ENCODE peak calls at places on chromosome 17, in five cellular contexts. S is AG10803, I is retina, O is ovary, E is choroid plexus epithelial cell. Y is an unnamed sample.

GRCh38 chr17:31608659-31609254 is 217.3 kb downstream of the RAB11FIP4 start:
- DNase-seq in S (no peak), O (no peak), I (no peak), E (no peak), Y (no peak)

GRCh38 chr17:82003411-82004381 is 19.0 kb downstream of the CENPX start:
- DNase-seq in S (peak; percentile 93), I (peak; percentile 35), O (peak; percentile 80), E (peak; percentile 93), Y (peak; percentile 86)

GRCh38 chr17:17824119-17824779 is 12.5 kb downstream of the SREBF1 start:
- DNase-seq in E (no peak), O (peak; percentile 64), S (no peak), I (no peak), Y (peak; percentile 37)

GRCh38 chr17:35774499-35774898 is 13.8 kb downstream of the C17orf50 start:
- DNase-seq in O (peak; percentile 42), I (peak; percentile 28), S (no peak), E (peak; percentile 23), Y (peak; percentile 51)

GRCh38 chr17:64983708-64984107 is 64.4 kb upstream of the LRRC37A3 start:
- DNase-seq in O (no peak), E (no peak), I (no peak), S (no peak), Y (no peak)

GRCh38 chr17:42814633-42815399 is 9.3 kb downstream of the BECN1 start:
- DNase-seq in E (peak; percentile 44), O (no peak), S (peak; percentile 95), I (no peak), Y (no peak)

GRCh38 chr17:42413464-42414040 is 9.5 kb downstream of the CAVIN1 start:
- DNase-seq in I (no peak), E (no peak), S (no peak), O (no peak), Y (no peak)

GRCh38 chr17:83015511-83015910 is 63.9 kb upstream of the METRNL start:
- DNase-seq in S (no peak), O (no peak), E (no peak), I (peak; percentile 56), Y (no peak)

GRCh38 chr17:9842057-9842758 is 16.5 kb downstream of the GLP2R start:
- DNase-seq in O (peak; percentile 81), S (peak; percentile 61), I (no peak), E (peak; percentile 85), Y (peak; percentile 14)

GRCh38 chr17:77460514-77461046 is 319.8 kb downstream of the SEC14L1 start:
- DNase-seq in I (no peak), O (no peak), E (no peak), S (no peak), Y (peak; percentile 42)

GRCh38 chr17:40909755-40910154 is 24.7 kb upstream of the KRT20 start:
- DNase-seq in S (peak; percentile 94), E (peak; percentile 85), O (no peak), I (no peak), Y (no peak)

GRCh38 chr17:45743626-45744326 is 40.3 kb upstream of the CRHR1 start:
- DNase-seq in O (no peak), I (no peak), S (no peak), E (no peak), Y (no peak)

GRCh38 chr17:79707931-79708891 is 22.5 kb upstream of the ENPP7 start:
- DNase-seq in I (peak; percentile 88), S (peak; percentile 29), E (peak; percentile 53), O (peak; percentile 77), Y (peak; percentile 74)

GRCh38 chr17:5500804-5501391 is 14.5 kb downstream of the MIS12 start:
- DNase-seq in I (peak; percentile 94), E (peak; percentile 93), S (peak; percentile 78), O (peak; percentile 95), Y (peak; percentile 99)

GRCh38 chr17:72764632-72765041 is 327.9 kb downstream of the SLC39A11 start:
- DNase-seq in E (peak; percentile 21), I (no peak), O (no peak), S (peak; percentile 12), Y (no peak)

GRCh38 chr17:21376835-21377690 is 906 bp downstream of the KCNJ12 start:
- DNase-seq in S (peak; percentile 31), O (peak; percentile 51), I (peak; percentile 68), E (peak; percentile 49), Y (peak; percentile 75)

GRCh38 chr17:41695954-41696720 is 7.5 kb downstream of the EIF1 start:
- DNase-seq in I (peak; percentile 63), O (peak; percentile 60), E (peak; percentile 90), S (peak; percentile 80), Y (peak; percentile 92)

GRCh38 chr17:77475012-77475976 is 334.5 kb downstream of the SEC14L1 start:
- DNase-seq in E (peak; percentile 87), S (peak; percentile 89), O (no peak), I (no peak), Y (peak; percentile 84)

GRCh38 chr17:78568494-78569115 is 8.6 kb downstream of the DNAH17 start:
- DNase-seq in I (no peak), S (peak; percentile 20), E (peak; percentile 32), O (no peak), Y (peak; percentile 25)

GRCh38 chr17:63446218-63446980 is at the start of gene CYB561:
- DNase-seq in S (peak; percentile 62), O (peak; percentile 90), I (peak; percentile 70), E (peak; percentile 59), Y (peak; percentile 92)

GRCh38 chr17:83176272-83176955 is 97.0 kb downstream of the METRNL start:
- DNase-seq in O (no peak), S (no peak), I (no peak), E (no peak), Y (no peak)

GRCh38 chr17:10198509-10199249 is at the start of gene GAS7:
- DNase-seq in I (peak; percentile 79), O (peak; percentile 85), E (peak; percentile 18), S (no peak), Y (peak; percentile 93)

GRCh38 chr17:7502171-7502847 is 18.1 kb downstream of the POLR2A start:
- DNase-seq in E (no peak), S (no peak), O (no peak), I (no peak), Y (no peak)

GRCh38 chr17:8488931-8489330 is 53.2 kb downstream of the NDEL1 start:
- DNase-seq in O (no peak), E (peak; percentile 98), I (no peak), S (peak; percentile 96), Y (no peak)

GRCh38 chr17:5379351-5380107 is 39.9 kb downstream of the NUP88 start:
- DNase-seq in E (no peak), S (no peak), I (no peak), O (no peak), Y (no peak)

GRCh38 chr17:49987290-49987585 is 7.8 kb downstream of the DLX3 start:
- DNase-seq in E (no peak), I (no peak), O (peak; percentile 1), S (no peak), Y (no peak)

GRCh38 chr17:50186661-50187402 is 14.6 kb downstream of the COL1A1 start:
- DNase-seq in S (peak; percentile 89), I (no peak), O (no peak), E (peak; percentile 75), Y (no peak)

GRCh38 chr17:74116087-74116717 is 87.3 kb upstream of the RPL38 start:
- DNase-seq in O (no peak), I (no peak), E (no peak), S (peak; percentile 27), Y (peak; percentile 57)

GRCh38 chr17:75664099-75664549 is 2.8 kb downstream of the RECQL5 start:
- DNase-seq in S (no peak), I (no peak), E (no peak), O (no peak), Y (no peak)

GRCh38 chr17:45234641-45235040 is 13.0 kb downstream of the FMNL1 start:
- DNase-seq in S (no peak), O (no peak), I (no peak), E (no peak), Y (peak; percentile 82)

GRCh38 chr17:31269597-31269996 is 27.4 kb downstream of the OMG start:
- DNase-seq in O (no peak), E (peak; percentile 89), S (peak; percentile 100), I (peak; percentile 12), Y (peak; percentile 39)